ENCODE peak calls at places on chromosomes 7 and 10, in six cellular contexts. Y, V, X, N, H and B are unnamed samples. For H3K36me3, the result is how much of the 10 kb centered on the place peaks cover.

GRCh38 chr7:416761-417624 is 102.7 kb downstream of the PDGFA start:
- DNase-seq in Y (no peak), V (no peak), X (no peak), N (no peak), H (no peak), B (no peak)

GRCh38 chr7:133530682-133531081 is 277.8 kb downstream of the EXOC4 start:
- DNase-seq in Y (no peak), V (no peak), X (no peak), N (peak), H (no peak), B (no peak)

GRCh38 chr10:44567471-44567870 is 182.6 kb upstream of the CXCL12 start:
- DNase-seq in Y (no peak), V (no peak), X (no peak), N (no peak), H (no peak), B (no peak)

GRCh38 chr7:503575-504111 is 16.0 kb downstream of the PDGFA start:
- DNase-seq in Y (no peak), V (no peak), X (no peak), N (no peak), H (no peak), B (peak)

GRCh38 chr10:6722616-6723004 is 142.5 kb upstream of the PRKCQ start:
- DNase-seq in Y (no peak), V (no peak), X (no peak), N (peak), H (peak), B (no peak)

GRCh38 chr10:14751576-14752330 is 22.9 kb downstream of the FAM107B start:
- DNase-seq in Y (no peak), V (peak), X (no peak), N (peak), H (no peak), B (peak)

GRCh38 chr10:78045237-78045636 is 11.6 kb downstream of the RPS24 start:
- DNase-seq in Y (no peak), V (no peak), X (peak), N (no peak), H (no peak), B (no peak)

GRCh38 chr7:97639036-97639435 is 92.8 kb upstream of the TAC1 start:
- DNase-seq in Y (no peak), V (no peak), X (no peak), N (no peak), H (peak), B (no peak)

GRCh38 chr10:49395741-49396665 is at the start of gene DRGX:
- DNase-seq in Y (no peak), V (no peak), X (no peak), N (no peak), H (no peak), B (no peak)

GRCh38 chr7:21092923-21093702 is 306.4 kb upstream of the SP8 start:
- DNase-seq in Y (no peak), V (no peak), X (no peak), N (no peak), H (no peak), B (no peak)

GRCh38 chr7:116698396-116698795 is 26.4 kb downstream of the MET start:
- DNase-seq in Y (no peak), V (no peak), X (no peak), N (no peak), H (no peak), B (no peak)

DNA sequence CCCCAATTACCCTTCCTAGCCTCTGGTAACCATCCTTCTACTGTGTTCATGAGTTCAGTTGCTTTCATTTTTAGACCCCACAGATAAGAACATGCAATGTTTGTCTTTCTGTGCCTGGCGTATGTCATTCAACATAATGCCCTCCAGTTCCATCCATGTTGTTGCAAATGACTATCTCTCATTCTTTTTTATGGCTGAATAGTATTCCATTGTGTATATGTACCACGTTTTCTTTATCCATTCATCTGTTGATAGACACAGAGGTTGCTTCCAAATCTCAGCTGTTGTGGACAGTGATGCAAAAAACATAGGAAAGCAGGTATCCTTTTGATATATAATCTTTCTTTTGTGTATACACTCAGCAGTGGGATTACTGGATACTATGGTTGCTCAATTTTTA is 51.2 kb downstream of the RAPGEF5 start:
- DNase-seq in Y (no peak), V (no peak), X (no peak), N (no peak), H (no peak), B (no peak)
- H3K36me3 ChIP-seq in Y (half or more), V (under half), X (under half), N (under half), H (under half), B (under half)

DNA sequence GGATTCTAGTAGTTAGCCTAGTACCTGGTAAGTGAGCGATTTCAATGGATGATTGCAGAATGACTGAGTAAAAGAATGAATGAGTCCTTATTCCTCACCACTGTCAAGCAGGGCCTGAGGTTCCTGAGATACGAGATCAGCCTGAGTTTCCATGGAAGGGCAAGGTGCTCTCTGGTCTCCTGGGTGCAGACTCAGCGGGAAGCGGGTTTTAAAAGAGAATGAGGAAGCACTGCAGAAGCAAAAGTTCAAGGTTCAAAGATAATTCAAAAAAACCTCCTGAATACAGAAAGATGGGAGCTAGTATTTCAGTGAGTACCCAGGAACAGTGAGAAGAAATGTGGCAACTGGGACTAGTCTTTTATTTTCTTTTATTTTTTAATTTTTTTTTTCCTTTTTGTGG is 4.3 kb downstream of the ZNF3 start:
- DNase-seq in Y (no peak), V (no peak), X (no peak), N (no peak), H (no peak), B (no peak)
- H3K36me3 ChIP-seq in Y (half or more), V (under half), X (under half), N (half or more), H (under half), B (under half)

DNA sequence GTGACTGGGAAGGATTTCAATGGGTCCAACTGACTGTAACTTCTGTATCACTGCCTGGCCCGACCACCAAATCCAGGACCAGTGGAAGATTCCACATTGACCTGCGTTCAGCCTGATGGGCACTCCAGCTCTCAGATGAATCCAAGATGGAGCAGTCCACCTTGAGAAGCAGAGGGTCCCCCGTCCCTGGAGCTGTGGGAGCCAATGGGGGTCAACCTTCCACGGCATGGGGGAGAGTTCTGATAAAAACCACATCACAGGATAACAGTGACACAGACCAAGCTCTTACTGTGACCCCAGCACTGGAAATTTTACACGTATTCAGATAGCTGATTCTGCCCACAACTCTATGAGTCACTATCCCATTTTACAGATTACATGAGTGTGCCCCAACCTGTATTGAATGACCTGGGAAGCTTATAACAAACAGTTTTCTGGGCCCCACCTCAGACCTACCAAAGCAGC is 11.2 kb downstream of the ZCCHC24 start:
- DNase-seq in Y (no peak), V (no peak), X (no peak), N (peak), H (peak), B (no peak)
- H3K36me3 ChIP-seq in Y (under half), V (under half), X (under half), N (under half), H (under half), B (under half)

DNA sequence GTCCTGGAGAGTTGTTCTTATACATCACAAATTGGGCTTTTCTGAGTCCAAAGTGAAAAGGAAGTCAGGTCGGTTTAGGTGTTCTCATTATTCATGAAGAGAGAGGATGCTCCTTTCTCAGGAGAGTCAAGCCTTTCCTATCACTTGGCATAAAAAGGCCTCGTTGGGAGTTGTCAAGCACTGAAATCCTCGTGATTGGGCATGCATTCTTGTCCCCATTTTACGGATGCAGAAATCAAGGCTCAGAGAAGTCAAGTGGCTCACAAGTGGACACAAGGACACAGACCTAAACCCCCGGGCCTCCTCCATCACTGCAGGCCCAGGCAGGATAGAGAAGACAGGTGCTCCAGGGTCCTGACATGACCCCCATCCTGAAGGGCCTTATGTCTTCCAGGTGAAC is 8.5 kb downstream of the RBP3 start:
- DNase-seq in Y (no peak), V (no peak), X (no peak), N (no peak), H (no peak), B (no peak)
- H3K36me3 ChIP-seq in Y (under half), V (under half), X (under half), N (under half), H (under half), B (under half)

DNA sequence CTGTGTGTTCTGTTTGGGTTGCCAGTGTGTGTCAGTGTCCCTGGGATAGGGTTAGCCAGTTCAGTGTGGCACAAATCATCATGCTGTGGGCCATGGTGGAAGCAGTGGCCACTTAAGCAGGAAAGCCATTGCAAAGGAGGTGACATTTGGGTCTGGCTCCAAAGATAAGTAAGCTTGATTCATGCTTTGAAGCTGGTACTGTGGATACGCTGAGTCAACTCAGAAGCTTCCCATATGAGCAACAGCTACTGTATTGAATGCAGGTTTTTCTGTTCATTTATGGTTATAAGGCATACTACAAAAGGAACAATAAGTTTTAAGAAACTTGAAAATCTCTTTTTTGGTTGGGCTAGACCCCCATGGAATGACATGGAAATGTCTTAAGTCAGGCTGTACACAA is 143.1 kb downstream of the BMPER start:
- DNase-seq in Y (no peak), V (no peak), X (no peak), N (no peak), H (no peak), B (no peak)
- H3K36me3 ChIP-seq in Y (under half), V (under half), X (under half), N (under half), H (under half), B (under half)

GRCh38 chr7:100109521-100110163 is 8.2 kb downstream of the AP4M1 start:
- DNase-seq in Y (no peak), V (no peak), X (no peak), N (no peak), H (no peak), B (no peak)
- H3K36me3 ChIP-seq in Y (half or more), V (under half), X (under half), N (under half), H (under half), B (under half)

GRCh38 chr7:155743197-155743596 is 69.1 kb downstream of the SHH start:
- DNase-seq in Y (no peak), V (no peak), X (no peak), N (no peak), H (no peak), B (no peak)

GRCh38 chr7:155741805-155742204 is 70.5 kb downstream of the SHH start:
- DNase-seq in Y (no peak), V (no peak), X (peak), N (no peak), H (no peak), B (no peak)

GRCh38 chr7:155746188-155746587 is 66.1 kb downstream of the SHH start:
- DNase-seq in Y (no peak), V (no peak), X (no peak), N (no peak), H (no peak), B (no peak)

GRCh38 chr7:155745737-155746136 is 66.5 kb downstream of the SHH start:
- DNase-seq in Y (no peak), V (no peak), X (no peak), N (no peak), H (no peak), B (no peak)

GRCh38 chr7:155744931-155745683 is 67.2 kb downstream of the SHH start:
- DNase-seq in Y (no peak), V (no peak), X (no peak), N (no peak), H (no peak), B (no peak)
- H3K36me3 ChIP-seq in Y (half or more), V (under half), X (under half), N (under half), H (under half), B (under half)